ENCODE peak calls at places on chromosomes 4 and X, in five cellular contexts. R, L, I, Y and K are unnamed samples.

GRCh38 chrX:149830192-149830873 is 48.6 kb downstream of the MAGEA9 start:
- DNase-seq in R (no peak), Y (peak), L (peak), I (peak), K (no peak)

GRCh38 chr4:113701156-113701555 is 60.4 kb downstream of the CAMK2D start:
- DNase-seq in L (no peak), I (no peak), Y (no peak), R (no peak), K (no peak)

GRCh38 chr4:66572949-66573348 is 902.7 kb upstream of the EPHA5 start:
- DNase-seq in Y (no peak), L (peak), R (no peak), I (no peak), K (no peak)

GRCh38 chr4:180665481-180665880 is 1577.7 kb upstream of the TENM3 start:
- DNase-seq in L (no peak), I (no peak), Y (no peak), R (no peak), K (no peak)

GRCh38 chr4:3201718-3202702 is 46.9 kb upstream of the MSANTD1 start:
- DNase-seq in L (peak), I (no peak), R (peak), Y (no peak), K (no peak)

GRCh38 chr4:144267084-144267483 is 126.6 kb upstream of the GYPA start:
- DNase-seq in Y (no peak), R (no peak), L (no peak), I (no peak), K (no peak)

GRCh38 chr4:70938087-70938486 is 35.9 kb downstream of the MOB1B start:
- DNase-seq in L (no peak), Y (no peak), I (no peak), R (no peak), K (no peak)

GRCh38 chr4:97394653-97395052 is 748.6 kb downstream of the STPG2 start:
- DNase-seq in R (no peak), I (no peak), L (peak), Y (no peak), K (no peak)

GRCh38 chrX:120857240-120857639 is 18.4 kb downstream of the CT47B1 start:
- DNase-seq in R (no peak), Y (peak), L (peak), I (peak), K (no peak)

GRCh38 chr4:46444318-46444717 is 54.4 kb upstream of the GABRA2 start:
- DNase-seq in L (peak), Y (no peak), I (no peak), R (no peak), K (no peak)

GRCh38 chrX:153556767-153557166 is 39.3 kb downstream of the ATP2B3 start:
- DNase-seq in R (no peak), Y (no peak), I (no peak), L (no peak), K (no peak)

DNA sequence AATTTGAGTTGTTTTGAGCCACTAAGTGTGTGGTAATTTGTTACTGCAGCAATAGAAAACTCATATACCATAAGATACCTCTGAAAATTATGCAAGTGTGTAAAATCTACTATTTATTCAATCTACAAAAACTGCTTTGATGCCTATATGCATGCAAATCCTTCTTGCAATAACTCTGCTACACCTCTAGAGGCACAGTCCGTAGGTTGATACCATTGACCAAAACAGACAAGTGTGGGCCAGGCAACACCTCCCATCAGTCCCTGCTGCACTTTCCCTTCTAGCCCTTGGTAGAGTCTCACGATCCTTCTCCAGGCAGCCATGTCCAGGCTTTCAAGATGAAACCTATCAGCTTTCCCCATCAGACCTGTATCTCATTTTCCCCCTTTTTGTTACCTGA is 48.8 kb upstream of the FAM9A start:
- DNase-seq in Y (no peak), L (no peak), I (no peak), R (no peak), K (no peak)
- TF ChIP-seq CTCF in Y (peak), L (peak), I (no peak), R (no peak), K (no peak)

GRCh38 chrX:110304884-110305283 is 13.0 kb downstream of the AMMECR1 start:
- DNase-seq in R (no peak), L (no peak), Y (no peak), I (no peak), K (no peak)

GRCh38 chrX:110301194-110301593 is 16.7 kb downstream of the AMMECR1 start:
- DNase-seq in L (no peak), Y (no peak), R (no peak), I (no peak), K (no peak)

GRCh38 chrX:110304371-110304770 is 13.5 kb downstream of the AMMECR1 start:
- DNase-seq in L (no peak), I (no peak), Y (no peak), R (no peak), K (no peak)

GRCh38 chrX:110302975-110303374 is 14.9 kb downstream of the AMMECR1 start:
- DNase-seq in I (no peak), R (no peak), L (no peak), Y (no peak), K (no peak)
- TF ChIP-seq CTCF in I (no peak), R (no peak), L (no peak), Y (no peak), K (no peak)

DNA sequence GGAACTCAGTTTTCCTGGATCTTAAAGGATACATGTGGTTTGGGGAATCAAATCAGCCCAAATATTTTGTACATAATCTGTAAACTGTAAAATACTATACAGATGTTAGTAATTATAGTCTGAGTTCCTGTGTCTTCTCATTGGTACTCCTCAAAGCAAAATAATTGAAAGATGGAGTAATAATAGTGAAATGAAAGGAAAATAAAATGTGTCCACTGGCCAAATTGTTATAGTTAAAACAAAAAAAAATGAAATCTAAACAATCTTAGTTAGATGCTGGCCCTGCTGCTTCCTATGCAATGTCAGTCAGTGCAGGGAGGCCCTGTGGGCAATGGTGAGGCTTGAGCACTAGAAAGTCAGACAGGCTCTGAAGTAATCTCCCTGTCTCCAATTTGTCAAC is 370.2 kb upstream of the CPEB2 start:
- DNase-seq in R (no peak), Y (no peak), L (no peak), I (no peak), K (no peak)
- TF ChIP-seq CTCF in R (no peak), Y (no peak), L (no peak), I (no peak), K (no peak)

DNA sequence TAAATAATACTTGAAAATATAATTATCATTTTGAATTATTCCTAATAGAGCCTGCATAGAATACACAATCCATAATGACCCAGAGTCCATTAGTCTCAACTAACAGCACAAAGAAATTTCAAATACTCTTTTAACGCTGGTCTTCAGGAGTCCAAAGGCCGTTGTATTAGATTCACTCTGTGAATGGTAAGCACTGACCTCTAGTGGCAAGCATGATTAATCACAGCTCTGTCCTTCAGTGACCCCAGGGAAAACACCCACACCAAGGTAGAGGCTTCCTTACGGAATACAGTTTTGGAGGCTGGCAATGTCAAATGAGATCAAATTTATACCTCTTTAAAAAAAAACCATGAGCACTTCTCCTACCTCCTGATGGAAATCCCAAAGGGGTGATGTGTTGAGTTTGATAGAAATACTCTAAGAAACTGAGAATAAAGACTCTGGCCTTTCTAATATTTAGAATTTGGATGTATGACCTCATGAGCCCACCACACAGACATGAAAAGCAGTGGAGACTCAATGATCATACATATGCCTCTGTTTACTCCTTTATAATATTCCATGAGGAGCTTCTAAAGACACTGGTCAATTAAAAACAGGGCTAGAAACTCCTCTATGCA is 147.2 kb upstream of the DKK2 start:
- DNase-seq in L (peak), R (no peak), I (peak), Y (no peak), K (no peak)
- TF ChIP-seq CTCF in L (peak), R (peak), I (peak), Y (peak), K (peak)

GRCh38 chrX:111728096-111728495 is 47.1 kb downstream of the ALG13 start:
- DNase-seq in I (no peak), L (peak), Y (no peak), R (no peak), K (no peak)
- TF ChIP-seq CTCF in I (no peak), L (no peak), Y (no peak), R (no peak), K (no peak)

GRCh38 chr4:81375745-81376144 is 96.0 kb downstream of the RASGEF1B start:
- DNase-seq in I (no peak), L (no peak), R (no peak), Y (peak), K (no peak)

GRCh38 chr4:81366786-81367185 is 104.9 kb downstream of the RASGEF1B start:
- DNase-seq in Y (no peak), I (no peak), R (no peak), L (peak), K (no peak)

GRCh38 chr4:81369898-81370297 is 101.8 kb downstream of the RASGEF1B start:
- DNase-seq in Y (no peak), L (no peak), R (no peak), I (no peak), K (no peak)
- TF ChIP-seq CTCF in Y (no peak), L (peak), R (no peak), I (no peak), K (no peak)